ENCODE peak calls at places on chromosomes 3 and 15, in six cellular contexts. X is H1, F is thyroid gland, M is spleen, J is cardiac fibroblast, T is AG09309. Z is an unnamed sample.

GRCh38 chr3:15241341-15241740 is 35.3 kb downstream of the CAPN7 start:
- DNase-seq in T (no peak), J (peak; percentile 9), F (no peak), X (no peak), M (no peak), Z (no peak)

GRCh38 chr3:142947799-142948575 is 15.5 kb downstream of the PAQR9 start:
- DNase-seq in X (no peak), M (no peak), T (no peak), J (peak; percentile 36), F (no peak), Z (no peak)

GRCh38 chr3:97815149-97815917 is 6.5 kb upstream of the CRYBG3 start:
- DNase-seq in M (no peak), T (no peak), F (peak; percentile 66), J (peak; percentile 36), X (no peak), Z (no peak)

GRCh38 chr3:143084856-143085731 is 34.5 kb upstream of the CHST2 start:
- DNase-seq in X (no peak), F (peak; percentile 66), J (peak; percentile 90), T (no peak), M (peak; percentile 73), Z (peak; percentile 30)

GRCh38 chr15:91522609-91523332 is 330.7 kb upstream of the SLCO3A1 start:
- DNase-seq in M (no peak), X (no peak), T (no peak), F (no peak), J (peak; percentile 82), Z (no peak)

GRCh38 chr3:126472277-126473006 is 3.2 kb downstream of the ZXDC start:
- DNase-seq in F (peak; percentile 51), J (peak; percentile 87), T (peak; percentile 92), M (peak; percentile 89), X (no peak), Z (peak; percentile 61)

GRCh38 chr3:187518616-187519015 is 150.4 kb downstream of the RTP4 start:
- DNase-seq in J (no peak), X (no peak), F (no peak), M (no peak), T (no peak), Z (no peak)

GRCh38 chr3:195352895-195353488 is 82.0 kb upstream of the XXYLT1 start:
- DNase-seq in M (no peak), J (peak; percentile 87), X (no peak), T (peak; percentile 89), F (no peak), Z (peak; percentile 21)

GRCh38 chr3:114848643-114849350 is 298.3 kb downstream of the ZBTB20 start:
- DNase-seq in X (no peak), M (no peak), J (no peak), T (no peak), F (no peak), Z (no peak)

GRCh38 chr15:60945196-60945595 is 283.9 kb downstream of the RORA start:
- DNase-seq in J (no peak), F (peak; percentile 76), X (no peak), M (no peak), T (no peak), Z (no peak)

GRCh38 chr3:52771702-52772101 is 962 bp upstream of the NEK4 start:
- DNase-seq in T (no peak), J (no peak), X (no peak), F (no peak), M (no peak), Z (no peak)
- H3K4me3 ChIP-seq in T (no peak overlapping the region), J (no peak overlapping the region), X (no peak overlapping the region), F (no peak overlapping the region), M (no peak overlapping the region), Z (peak overlapping the region; percentile 67)

DNA sequence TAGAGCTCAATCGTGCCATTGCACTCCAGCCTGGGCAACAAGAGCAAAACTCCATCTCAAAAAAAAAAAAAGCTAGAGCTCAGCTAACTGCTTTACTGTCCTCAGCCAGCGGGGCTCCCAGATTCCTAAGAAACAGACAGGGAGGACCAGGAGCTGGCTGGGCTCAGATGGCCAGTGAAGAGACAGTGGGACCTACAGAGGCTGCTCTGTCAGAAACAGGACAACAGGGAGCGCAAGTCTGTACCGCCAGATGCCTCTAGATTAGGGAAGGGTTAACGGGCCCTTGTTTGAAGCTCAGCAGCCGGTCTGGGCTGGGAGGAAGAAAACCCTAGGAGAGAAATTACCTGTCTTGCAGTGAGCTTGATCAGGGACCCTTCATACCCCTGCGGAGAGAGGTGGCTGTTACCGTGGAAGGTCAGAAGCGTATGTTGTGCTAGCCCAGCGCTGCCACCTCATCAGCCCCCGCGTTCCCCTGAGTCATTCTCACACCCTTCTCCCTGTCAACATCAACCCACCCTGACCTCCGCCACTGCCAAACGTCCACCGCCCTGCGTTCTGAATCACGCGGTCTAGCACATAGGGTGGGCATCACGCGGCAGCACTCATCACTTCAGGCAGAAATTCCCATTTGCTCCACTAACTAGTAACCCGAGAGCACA is 25.3 kb downstream of the RBPMS2 start:
- DNase-seq in X (peak; percentile 47), J (peak; percentile 14), M (no peak), T (no peak), F (no peak), Z (no peak)
- TF ChIP-seq CTCF in X (peak; percentile 56), J (no peak), M (no peak), T (no peak), F (no peak), Z (no peak)

GRCh38 chr3:141294848-141295247 is 63.2 kb downstream of the PXYLP1 start:
- DNase-seq in T (no peak), J (peak; percentile 86), M (no peak), F (no peak), X (no peak), Z (no peak)
- H3K4me3 ChIP-seq in T (no peak overlapping the region), J (peak overlapping the region; percentile 42), M (peak overlapping the region; percentile 20), F (no peak overlapping the region), X (no peak overlapping the region), Z (no peak overlapping the region)

GRCh38 chr3:181700168-181701087 is 11.3 kb upstream of the SOX2 start:
- DNase-seq in T (peak; percentile 11), J (peak; percentile 78), M (no peak), X (no peak), F (peak; percentile 67), Z (peak; percentile 20)
- TF ChIP-seq CTCF in T (peak; percentile 91), J (peak; percentile 85), M (peak; percentile 81), X (peak; percentile 70), F (peak; percentile 90), Z (peak; percentile 83)

GRCh38 chr15:80551348-80551747 is 143.8 kb upstream of the ABHD17C start:
- DNase-seq in M (no peak), F (no peak), X (no peak), J (no peak), T (no peak), Z (no peak)
- H3K4me3 ChIP-seq in M (no peak overlapping the region), F (no peak overlapping the region), X (no peak overlapping the region), J (no peak overlapping the region), T (no peak overlapping the region), Z (no peak overlapping the region)

Z was measured in HFF-Myc.